ENCODE peak calls at places on chromosomes 12 and 14, in four cellular contexts. One of them, this sample, is unnamed.

GRCh38 chr12:104505095-104505819 is 48.5 kb downstream of the CHST11 start:
- DNase-seq in stimulated activated naive CD8-positive, alpha-beta T cell treated with anti-CD3 and anti-CD28 coated beads, Interleukin-15, Interleukin-2, amounts not matched to agents 100 U/mL and 50 U/mL, for 24 hours: no peak
- DNase-seq in psoas muscle: no peak
- DNase-seq in activated gamma-delta T cell treated with anti-CD3 and anti-CD28 coated beads, Interleukin-2, amount 50 U/mL, for 16 hours: no peak
- DNase-seq in this sample: no peak

GRCh38 chr12:122452701-122453285 is 30.3 kb upstream of the CLIP1 start:
- DNase-seq in activated gamma-delta T cell treated with anti-CD3 and anti-CD28 coated beads, Interleukin-2, amount 50 U/mL, for 16 hours: no peak
- DNase-seq in stimulated activated naive CD8-positive, alpha-beta T cell treated with anti-CD3 and anti-CD28 coated beads, Interleukin-15, Interleukin-2, amounts not matched to agents 100 U/mL and 50 U/mL, for 24 hours: no peak
- DNase-seq in psoas muscle: no peak
- DNase-seq in this sample: no peak

GRCh38 chr12:52428121-52428520 is 6.0 kb downstream of the KRT75 start:
- DNase-seq in psoas muscle: no peak
- DNase-seq in stimulated activated naive CD8-positive, alpha-beta T cell treated with anti-CD3 and anti-CD28 coated beads, Interleukin-15, Interleukin-2, amounts not matched to agents 100 U/mL and 50 U/mL, for 24 hours: no peak
- DNase-seq in activated gamma-delta T cell treated with anti-CD3 and anti-CD28 coated beads, Interleukin-2, amount 50 U/mL, for 16 hours: no peak
- DNase-seq in this sample: no peak

GRCh38 chr12:106903241-106903950 is 52.3 kb upstream of the TMEM263 start:
- DNase-seq in stimulated activated naive CD8-positive, alpha-beta T cell treated with anti-CD3 and anti-CD28 coated beads, Interleukin-15, Interleukin-2, amounts not matched to agents 100 U/mL and 50 U/mL, for 24 hours: peak; percentile 81
- DNase-seq in activated gamma-delta T cell treated with anti-CD3 and anti-CD28 coated beads, Interleukin-2, amount 50 U/mL, for 16 hours: peak; percentile 62
- DNase-seq in psoas muscle: peak; percentile 85
- DNase-seq in this sample: peak; percentile 71

GRCh38 chr12:114746297-114747074 is 62.5 kb upstream of the TBX3 start:
- DNase-seq in activated gamma-delta T cell treated with anti-CD3 and anti-CD28 coated beads, Interleukin-2, amount 50 U/mL, for 16 hours: no peak
- DNase-seq in psoas muscle: no peak
- DNase-seq in stimulated activated naive CD8-positive, alpha-beta T cell treated with anti-CD3 and anti-CD28 coated beads, Interleukin-15, Interleukin-2, amounts not matched to agents 100 U/mL and 50 U/mL, for 24 hours: no peak
- DNase-seq in this sample: no peak

GRCh38 chr14:101814869-101815268 is 53.4 kb downstream of the PPP2R5C start:
- DNase-seq in psoas muscle: no peak
- DNase-seq in stimulated activated naive CD8-positive, alpha-beta T cell treated with anti-CD3 and anti-CD28 coated beads, Interleukin-15, Interleukin-2, amounts not matched to agents 100 U/mL and 50 U/mL, for 24 hours: no peak
- DNase-seq in activated gamma-delta T cell treated with anti-CD3 and anti-CD28 coated beads, Interleukin-2, amount 50 U/mL, for 16 hours: no peak
- DNase-seq in this sample: no peak

GRCh38 chr12:130803707-130804106 is 35.3 kb downstream of the STX2 start:
- DNase-seq in stimulated activated naive CD8-positive, alpha-beta T cell treated with anti-CD3 and anti-CD28 coated beads, Interleukin-15, Interleukin-2, amounts not matched to agents 100 U/mL and 50 U/mL, for 24 hours: no peak
- DNase-seq in activated gamma-delta T cell treated with anti-CD3 and anti-CD28 coated beads, Interleukin-2, amount 50 U/mL, for 16 hours: no peak
- DNase-seq in psoas muscle: no peak
- DNase-seq in this sample: no peak

GRCh38 chr12:110330544-110330943 is 49.5 kb downstream of the ATP2A2 start:
- DNase-seq in stimulated activated naive CD8-positive, alpha-beta T cell treated with anti-CD3 and anti-CD28 coated beads, Interleukin-15, Interleukin-2, amounts not matched to agents 100 U/mL and 50 U/mL, for 24 hours: no peak
- DNase-seq in psoas muscle: no peak
- DNase-seq in activated gamma-delta T cell treated with anti-CD3 and anti-CD28 coated beads, Interleukin-2, amount 50 U/mL, for 16 hours: no peak
- DNase-seq in this sample: no peak

GRCh38 chr12:68962855-68963455 is 30.0 kb upstream of the CPM start:
- DNase-seq in stimulated activated naive CD8-positive, alpha-beta T cell treated with anti-CD3 and anti-CD28 coated beads, Interleukin-15, Interleukin-2, amounts not matched to agents 100 U/mL and 50 U/mL, for 24 hours: no peak
- DNase-seq in activated gamma-delta T cell treated with anti-CD3 and anti-CD28 coated beads, Interleukin-2, amount 50 U/mL, for 16 hours: no peak
- DNase-seq in psoas muscle: no peak
- DNase-seq in this sample: no peak

GRCh38 chr14:71883094-71883493 is 49.1 kb upstream of the RGS6 start:
- DNase-seq in activated gamma-delta T cell treated with anti-CD3 and anti-CD28 coated beads, Interleukin-2, amount 50 U/mL, for 16 hours: no peak
- DNase-seq in psoas muscle: no peak
- DNase-seq in stimulated activated naive CD8-positive, alpha-beta T cell treated with anti-CD3 and anti-CD28 coated beads, Interleukin-15, Interleukin-2, amounts not matched to agents 100 U/mL and 50 U/mL, for 24 hours: no peak
- DNase-seq in this sample: no peak

GRCh38 chr14:74611672-74612345 is at the start of gene LTBP2:
- DNase-seq in activated gamma-delta T cell treated with anti-CD3 and anti-CD28 coated beads, Interleukin-2, amount 50 U/mL, for 16 hours: no peak
- DNase-seq in stimulated activated naive CD8-positive, alpha-beta T cell treated with anti-CD3 and anti-CD28 coated beads, Interleukin-15, Interleukin-2, amounts not matched to agents 100 U/mL and 50 U/mL, for 24 hours: no peak
- DNase-seq in psoas muscle: no peak
- DNase-seq in this sample: no peak

GRCh38 chr12:47409310-47409709 is 296.5 kb downstream of the RPAP3 start:
- DNase-seq in activated gamma-delta T cell treated with anti-CD3 and anti-CD28 coated beads, Interleukin-2, amount 50 U/mL, for 16 hours: no peak
- DNase-seq in stimulated activated naive CD8-positive, alpha-beta T cell treated with anti-CD3 and anti-CD28 coated beads, Interleukin-15, Interleukin-2, amounts not matched to agents 100 U/mL and 50 U/mL, for 24 hours: no peak
- DNase-seq in psoas muscle: no peak
- DNase-seq in this sample: no peak

GRCh38 chr14:89902876-89903275 is 51.7 kb downstream of the EFCAB11 start:
- DNase-seq in activated gamma-delta T cell treated with anti-CD3 and anti-CD28 coated beads, Interleukin-2, amount 50 U/mL, for 16 hours: no peak
- DNase-seq in psoas muscle: no peak
- DNase-seq in stimulated activated naive CD8-positive, alpha-beta T cell treated with anti-CD3 and anti-CD28 coated beads, Interleukin-15, Interleukin-2, amounts not matched to agents 100 U/mL and 50 U/mL, for 24 hours: no peak
- DNase-seq in this sample: no peak

GRCh38 chr12:67501362-67501761 is 147.2 kb upstream of the DYRK2 start:
- DNase-seq in activated gamma-delta T cell treated with anti-CD3 and anti-CD28 coated beads, Interleukin-2, amount 50 U/mL, for 16 hours: no peak
- DNase-seq in stimulated activated naive CD8-positive, alpha-beta T cell treated with anti-CD3 and anti-CD28 coated beads, Interleukin-15, Interleukin-2, amounts not matched to agents 100 U/mL and 50 U/mL, for 24 hours: no peak
- DNase-seq in psoas muscle: no peak
- DNase-seq in this sample: no peak

GRCh38 chr12:67714648-67715047 is 66.1 kb downstream of the DYRK2 start:
- DNase-seq in activated gamma-delta T cell treated with anti-CD3 and anti-CD28 coated beads, Interleukin-2, amount 50 U/mL, for 16 hours: no peak
- DNase-seq in stimulated activated naive CD8-positive, alpha-beta T cell treated with anti-CD3 and anti-CD28 coated beads, Interleukin-15, Interleukin-2, amounts not matched to agents 100 U/mL and 50 U/mL, for 24 hours: no peak
- DNase-seq in psoas muscle: no peak
- DNase-seq in this sample: no peak